ENCODE peak calls at places on chromosomes 5 and 9, in four cellular contexts. E is HT1080, S is cardiac muscle cell, Y is bronchial epithelial cell. F is an unnamed sample.

GRCh38 chr5:79795764-79796398 is 106.2 kb downstream of the CMYA5 start:
- DNase-seq in S (no peak), Y (peak; percentile 36), E (peak; percentile 25), F (no peak)

GRCh38 chr5:170757182-170757601 is 26.3 kb upstream of the GABRP start:
- DNase-seq in S (no peak), E (no peak), Y (peak; percentile 46), F (no peak)

GRCh38 chr5:126044111-126044668 is 379.0 kb upstream of the GRAMD2B start:
- DNase-seq in Y (peak; percentile 4), E (peak; percentile 64), S (peak; percentile 85), F (no peak)

GRCh38 chr5:2849429-2849828 is 98.0 kb upstream of the IRX2 start:
- DNase-seq in Y (no peak), S (no peak), E (no peak), F (no peak)

GRCh38 chr5:73722224-73722623 is 96.2 kb downstream of the ARHGEF28 start:
- DNase-seq in S (no peak), Y (no peak), E (no peak), F (no peak)

GRCh38 chr5:9468070-9468388 is 77.8 kb downstream of the SEMA5A start:
- DNase-seq in S (no peak), E (peak; percentile 98), Y (peak; percentile 96), F (no peak)

GRCh38 chr5:143605403-143606005 is 202.0 kb upstream of the NR3C1 start:
- DNase-seq in Y (no peak), S (no peak), E (peak; percentile 41), F (peak; percentile 37)

GRCh38 chr9:124231095-124231743 is 26.5 kb upstream of the NEK6 start:
- DNase-seq in Y (no peak), S (no peak), E (no peak), F (no peak)

GRCh38 chr5:141782991-141783598 is 95.1 kb downstream of the PCDH1 start:
- DNase-seq in E (no peak), S (no peak), Y (no peak), F (no peak)

GRCh38 chr9:124284940-124285441 is 27.2 kb downstream of the NEK6 start:
- DNase-seq in Y (no peak), S (no peak), E (no peak), F (no peak)

GRCh38 chr5:158570502-158570901 is 529.2 kb downstream of the EBF1 start:
- DNase-seq in E (peak; percentile 6), Y (peak; percentile 54), S (no peak), F (no peak)

GRCh38 chr9:128892223-128892892 is 10.4 kb downstream of the LRRC8A start:
- DNase-seq in E (peak; percentile 96), S (no peak), Y (peak; percentile 91), F (peak; percentile 52)

F was measured in immature natural killer cell.